ENCODE peak calls at places on chromosome 7, in eight cellular contexts. One of them, this sample, is unnamed.

GRCh38 chr7:92856436-92856835 is 20.1 kb upstream of the CDK6 start:
- DNase-seq in aorta: no peak
- DNase-seq in K562: no peak
- DNase-seq in pancreas: no peak
- DNase-seq in AG04450: no peak
- DNase-seq in left lung: no peak
- DNase-seq in hepatocyte: no peak
- DNase-seq in right lobe of liver: no peak
- DNase-seq in this sample: no peak

GRCh38 chr7:28755255-28755654 is 202.9 kb downstream of the TRIL start:
- DNase-seq in aorta: no peak
- DNase-seq in K562: no peak
- DNase-seq in pancreas: no peak
- DNase-seq in AG04450: no peak
- DNase-seq in left lung: no peak
- DNase-seq in hepatocyte: no peak
- DNase-seq in right lobe of liver: no peak
- DNase-seq in this sample: no peak

GRCh38 chr7:30164567-30164966 is 29.8 kb downstream of the MTURN start:
- DNase-seq in aorta: no peak
- DNase-seq in K562: peak; percentile 46
- DNase-seq in pancreas: no peak
- DNase-seq in AG04450: no peak
- DNase-seq in left lung: no peak
- DNase-seq in hepatocyte: peak; percentile 69
- DNase-seq in right lobe of liver: no peak
- DNase-seq in this sample: no peak

GRCh38 chr7:114160925-114161324 is 242.1 kb upstream of the PPP1R3A start:
- DNase-seq in aorta: no peak
- DNase-seq in K562: no peak
- DNase-seq in pancreas: no peak
- DNase-seq in AG04450: no peak
- DNase-seq in left lung: no peak
- DNase-seq in hepatocyte: no peak
- DNase-seq in right lobe of liver: no peak
- DNase-seq in this sample: no peak

GRCh38 chr7:108570146-108570755 is 577 bp downstream of the DNAJB9 start:
- DNase-seq in aorta: no peak
- DNase-seq in K562: peak; percentile 41
- DNase-seq in pancreas: peak; percentile 60
- DNase-seq in AG04450: no peak
- DNase-seq in left lung: peak; percentile 73
- DNase-seq in hepatocyte: peak; percentile 73
- DNase-seq in right lobe of liver: peak; percentile 53
- DNase-seq in this sample: peak; percentile 25

GRCh38 chr7:100384623-100385372 is 11.5 kb downstream of the PILRA start:
- DNase-seq in aorta: no peak
- DNase-seq in K562: no peak
- DNase-seq in pancreas: no peak
- DNase-seq in AG04450: no peak
- DNase-seq in left lung: no peak
- DNase-seq in hepatocyte: no peak
- DNase-seq in right lobe of liver: no peak
- DNase-seq in this sample: no peak

GRCh38 chr7:116588641-116589594 is 64.1 kb downstream of the CAV1 start:
- DNase-seq in aorta: no peak
- DNase-seq in K562: peak; percentile 66
- DNase-seq in pancreas: no peak
- DNase-seq in AG04450: no peak
- DNase-seq in left lung: no peak
- DNase-seq in hepatocyte: peak; percentile 72
- DNase-seq in right lobe of liver: no peak
- DNase-seq in this sample: no peak

GRCh38 chr7:121755818-121756501 is 117.0 kb upstream of the PTPRZ1 start:
- DNase-seq in aorta: no peak
- DNase-seq in K562: no peak
- DNase-seq in pancreas: no peak
- DNase-seq in AG04450: no peak
- DNase-seq in left lung: peak; percentile 32
- DNase-seq in hepatocyte: peak; percentile 8
- DNase-seq in right lobe of liver: no peak
- DNase-seq in this sample: no peak

GRCh38 chr7:22061781-22062180 is 116.1 kb upstream of the CDCA7L start:
- DNase-seq in aorta: no peak
- DNase-seq in K562: no peak
- DNase-seq in pancreas: no peak
- DNase-seq in AG04450: no peak
- DNase-seq in left lung: no peak
- DNase-seq in hepatocyte: no peak
- DNase-seq in right lobe of liver: no peak
- DNase-seq in this sample: no peak

GRCh38 chr7:128406147-128406985 is 3.4 kb downstream of the IMPDH1 start:
- DNase-seq in aorta: no peak
- DNase-seq in K562: no peak
- DNase-seq in pancreas: no peak
- DNase-seq in AG04450: no peak
- DNase-seq in left lung: no peak
- DNase-seq in hepatocyte: no peak
- DNase-seq in right lobe of liver: no peak
- DNase-seq in this sample: no peak

GRCh38 chr7:43314379-43315158 is 202.1 kb downstream of the HECW1 start:
- DNase-seq in aorta: no peak
- DNase-seq in K562: no peak
- DNase-seq in pancreas: no peak
- DNase-seq in AG04450: no peak
- DNase-seq in left lung: no peak
- DNase-seq in hepatocyte: no peak
- DNase-seq in right lobe of liver: no peak
- DNase-seq in this sample: no peak

GRCh38 chr7:111229951-111230350 is 139.0 kb downstream of the LRRN3 start:
- DNase-seq in aorta: no peak
- DNase-seq in K562: no peak
- DNase-seq in pancreas: no peak
- DNase-seq in AG04450: no peak
- DNase-seq in left lung: no peak
- DNase-seq in hepatocyte: no peak
- DNase-seq in right lobe of liver: no peak
- DNase-seq in this sample: no peak

GRCh38 chr7:148700693-148701092 is 2.0 kb downstream of the CUL1 start:
- DNase-seq in aorta: no peak
- DNase-seq in K562: peak; percentile 60
- DNase-seq in pancreas: no peak
- DNase-seq in AG04450: no peak
- DNase-seq in left lung: peak; percentile 55
- DNase-seq in hepatocyte: peak; percentile 56
- DNase-seq in right lobe of liver: peak; percentile 30
- DNase-seq in this sample: peak; percentile 17

GRCh38 chr7:148702876-148703670 is 4.4 kb downstream of the CUL1 start:
- DNase-seq in aorta: no peak
- DNase-seq in K562: no peak
- DNase-seq in pancreas: no peak
- DNase-seq in AG04450: no peak
- DNase-seq in left lung: no peak
- DNase-seq in hepatocyte: no peak
- DNase-seq in right lobe of liver: no peak
- DNase-seq in this sample: no peak

GRCh38 chr7:148699772-148700629 is 1.3 kb downstream of the CUL1 start:
- DNase-seq in aorta: no peak
- DNase-seq in K562: no peak
- DNase-seq in pancreas: no peak
- DNase-seq in AG04450: no peak
- DNase-seq in left lung: no peak
- DNase-seq in hepatocyte: peak; percentile 23
- DNase-seq in right lobe of liver: no peak
- DNase-seq in this sample: no peak

GRCh38 chr7:148699024-148699771 is 495 bp downstream of the CUL1 start:
- DNase-seq in aorta: peak; percentile 88
- DNase-seq in K562: peak; percentile 82
- DNase-seq in pancreas: peak; percentile 37
- DNase-seq in AG04450: no peak
- DNase-seq in left lung: peak; percentile 55
- DNase-seq in hepatocyte: peak; percentile 81
- DNase-seq in right lobe of liver: peak; percentile 74
- DNase-seq in this sample: peak; percentile 67

GRCh38 chr7:148701414-148701813 is 2.7 kb downstream of the CUL1 start:
- DNase-seq in aorta: no peak
- DNase-seq in K562: no peak
- DNase-seq in pancreas: no peak
- DNase-seq in AG04450: no peak
- DNase-seq in left lung: no peak
- DNase-seq in hepatocyte: no peak
- DNase-seq in right lobe of liver: no peak
- DNase-seq in this sample: no peak
- H3K4me3 ChIP-seq in aorta: no peak overlapping the region
- H3K4me3 ChIP-seq in K562: peak overlapping the region; percentile 69
- H3K4me3 ChIP-seq in pancreas: no peak overlapping the region
- H3K4me3 ChIP-seq in AG04450: peak overlapping the region; percentile 74
- H3K4me3 ChIP-seq in left lung: no peak overlapping the region
- H3K4me3 ChIP-seq in hepatocyte: peak overlapping the region; percentile 90
- H3K4me3 ChIP-seq in right lobe of liver: no peak overlapping the region
- H3K4me3 ChIP-seq in this sample: peak overlapping the region; percentile 72

DNA sequence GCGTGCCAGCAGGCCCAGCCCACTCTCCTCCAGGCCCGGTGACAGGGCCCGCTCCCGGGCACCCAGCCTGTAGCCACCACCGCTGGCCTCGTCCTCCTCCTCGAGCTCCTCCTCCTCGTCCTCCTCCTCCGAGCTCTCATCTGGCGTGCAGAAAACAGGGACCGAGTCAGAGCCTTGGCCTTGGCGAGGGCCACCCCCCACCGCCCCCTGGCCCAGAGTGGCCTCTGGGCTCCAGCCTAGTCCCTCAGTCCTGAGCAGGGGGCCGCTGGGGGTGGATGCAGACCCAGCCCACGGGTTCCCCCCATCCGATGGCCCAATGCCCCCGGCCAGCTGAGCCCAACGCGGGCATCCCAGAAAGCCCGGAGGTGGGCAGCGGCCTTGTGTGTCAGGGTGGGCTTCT is 62.9 kb downstream of the SLC29A4 start:
- DNase-seq in aorta: peak; percentile 75
- DNase-seq in K562: no peak
- DNase-seq in pancreas: no peak
- DNase-seq in AG04450: no peak
- DNase-seq in left lung: no peak
- DNase-seq in hepatocyte: no peak
- DNase-seq in right lobe of liver: no peak
- DNase-seq in this sample: no peak
- H3K27ac ChIP-seq in aorta: no peak overlapping the region
- H3K27ac ChIP-seq in K562: no peak overlapping the region
- H3K27ac ChIP-seq in pancreas: no peak overlapping the region
- H3K27ac ChIP-seq in AG04450: no peak overlapping the region
- H3K27ac ChIP-seq in left lung: no peak overlapping the region
- H3K27ac ChIP-seq in hepatocyte: no peak overlapping the region
- H3K27ac ChIP-seq in right lobe of liver: no peak overlapping the region
- H3K27ac ChIP-seq in this sample: no peak overlapping the region

DNA sequence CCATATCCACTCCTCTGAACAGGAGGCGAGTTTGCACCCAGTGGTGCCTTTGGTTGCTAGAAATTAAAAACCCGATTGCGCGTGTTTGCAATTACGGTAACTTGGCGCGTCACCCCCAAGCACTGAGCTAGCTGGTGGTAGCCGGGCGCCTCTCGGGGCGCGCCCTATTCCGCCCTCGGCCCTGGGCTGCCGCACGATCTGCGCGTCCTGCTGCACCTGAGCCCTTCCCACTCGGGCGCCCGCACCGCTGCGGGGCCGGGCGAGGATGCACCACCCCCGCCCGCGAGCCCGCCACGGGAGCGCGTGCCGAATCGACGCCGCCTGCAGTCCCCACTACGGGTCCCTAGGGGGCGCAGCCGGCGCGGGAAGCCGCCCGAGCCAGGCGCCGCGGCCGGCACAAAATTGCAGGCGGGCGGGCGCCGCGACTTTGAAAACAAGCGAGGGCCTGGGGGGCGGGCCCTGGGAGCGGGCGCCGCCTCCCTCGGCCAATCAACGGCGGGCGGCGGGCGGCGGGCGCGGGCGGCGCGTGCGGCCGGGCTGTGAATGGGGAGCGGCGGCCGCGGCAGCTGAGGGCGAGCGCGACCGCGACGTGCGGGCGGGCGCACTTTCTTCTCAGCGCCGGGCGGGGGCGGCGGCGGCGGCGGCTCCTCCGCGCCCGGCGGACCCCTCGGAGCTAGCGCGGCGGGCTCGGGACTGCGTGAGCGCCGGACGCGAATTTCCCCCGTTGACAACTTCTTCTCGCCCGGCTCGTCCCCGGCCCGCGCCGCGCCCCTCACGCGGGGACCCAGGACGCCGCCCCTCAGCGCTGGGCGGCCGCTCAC is at the start of gene SDK1:
- DNase-seq in aorta: peak; percentile 98
- DNase-seq in K562: peak; percentile 90
- DNase-seq in pancreas: peak; percentile 92
- DNase-seq in AG04450: peak; percentile 61
- DNase-seq in left lung: peak; percentile 89
- DNase-seq in hepatocyte: peak; percentile 97
- DNase-seq in right lobe of liver: peak; percentile 93
- DNase-seq in this sample: peak; percentile 91
- H3K4me3 ChIP-seq in aorta: peak within 1 kb of the TSS; percentile 97
- H3K4me3 ChIP-seq in K562: peak within 1 kb of the TSS; percentile 15
- H3K4me3 ChIP-seq in pancreas: peak within 1 kb of the TSS; percentile 76
- H3K4me3 ChIP-seq in AG04450: peak within 1 kb of the TSS; percentile 62
- H3K4me3 ChIP-seq in left lung: peak within 1 kb of the TSS; percentile 42
- H3K4me3 ChIP-seq in hepatocyte: peak within 1 kb of the TSS; percentile 95
- H3K4me3 ChIP-seq in right lobe of liver: peak within 1 kb of the TSS; percentile 53
- H3K4me3 ChIP-seq in this sample: peak within 1 kb of the TSS; percentile 59

GRCh38 chr7:129924602-129925001 is 28.2 kb downstream of the UBE2H start:
- DNase-seq in aorta: no peak
- DNase-seq in K562: no peak
- DNase-seq in pancreas: no peak
- DNase-seq in AG04450: no peak
- DNase-seq in left lung: no peak
- DNase-seq in hepatocyte: no peak
- DNase-seq in right lobe of liver: no peak
- DNase-seq in this sample: no peak
- H3K27ac ChIP-seq in aorta: no peak overlapping the region
- H3K27ac ChIP-seq in K562: no peak overlapping the region
- H3K27ac ChIP-seq in pancreas: no peak overlapping the region
- H3K27ac ChIP-seq in AG04450: peak overlapping the region; percentile 21
- H3K27ac ChIP-seq in left lung: no peak overlapping the region
- H3K27ac ChIP-seq in hepatocyte: no peak overlapping the region
- H3K27ac ChIP-seq in right lobe of liver: no peak overlapping the region
- H3K27ac ChIP-seq in this sample: peak overlapping the region; percentile 63

DNA sequence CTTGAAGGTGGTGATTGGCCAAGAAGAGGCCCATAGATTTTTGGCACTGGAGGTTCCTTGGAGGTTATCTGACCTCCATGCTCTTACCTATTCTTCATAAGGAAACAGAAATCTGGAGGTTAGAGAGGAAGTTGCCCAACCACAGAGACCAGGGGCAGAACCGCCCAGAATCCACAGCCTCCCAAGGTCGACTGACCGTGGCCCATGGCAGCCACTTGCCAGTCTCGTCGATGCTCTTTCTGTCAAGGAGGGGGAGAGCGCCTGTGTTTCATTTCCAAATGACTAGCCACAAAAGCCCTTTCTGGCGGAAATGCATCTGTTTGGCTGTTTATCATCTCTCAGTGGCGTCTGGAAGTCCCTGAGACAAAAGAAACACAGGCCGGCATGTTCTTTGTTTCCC is 2.8 kb downstream of the RAMP3 start:
- DNase-seq in aorta: peak; percentile 48
- DNase-seq in K562: no peak
- DNase-seq in pancreas: no peak
- DNase-seq in AG04450: no peak
- DNase-seq in left lung: peak; percentile 28
- DNase-seq in hepatocyte: no peak
- DNase-seq in right lobe of liver: no peak
- DNase-seq in this sample: no peak
- H3K4me3 ChIP-seq in aorta: no peak overlapping the region
- H3K4me3 ChIP-seq in K562: no peak overlapping the region
- H3K4me3 ChIP-seq in pancreas: no peak overlapping the region
- H3K4me3 ChIP-seq in AG04450: no peak overlapping the region
- H3K4me3 ChIP-seq in left lung: peak overlapping the region; percentile 47
- H3K4me3 ChIP-seq in hepatocyte: no peak overlapping the region
- H3K4me3 ChIP-seq in right lobe of liver: no peak overlapping the region
- H3K4me3 ChIP-seq in this sample: peak overlapping the region; percentile 54